ENCODE peak calls at places on chromosome 1, in six cellular contexts. D is AG04449, F is ACHN, W is cardiac muscle cell, Y is NCI-H510A treated with DMSO at 0.1 percent for 48 hours, V is NCI-H524. Z is an unnamed sample.

GRCh38 chr1:112309499-112309898 is 86.5 kb upstream of the CTTNBP2NL start:
- DNase-seq in D (no peak), F (no peak), W (no peak), Y (no peak), V (no peak), Z (no peak)

GRCh38 chr1:205920159-205920558 is 23.1 kb downstream of the SLC26A9 start:
- DNase-seq in D (no peak), F (no peak), W (peak), Y (peak), V (no peak), Z (peak)

GRCh38 chr1:231951399-231951798 is 324.8 kb downstream of the DISC1 start:
- DNase-seq in D (no peak), F (no peak), W (no peak), Y (no peak), V (no peak), Z (peak)

GRCh38 chr1:116982319-116983004 is 19.1 kb upstream of the CD101 start:
- DNase-seq in D (no peak), F (no peak), W (no peak), Y (no peak), V (no peak), Z (no peak)

GRCh38 chr1:241215203-241215602 is 141.8 kb downstream of the RGS7 start:
- DNase-seq in D (no peak), F (no peak), W (no peak), Y (no peak), V (no peak), Z (peak)

GRCh38 chr1:244559561-244559960 is 93.4 kb upstream of the DESI2 start:
- DNase-seq in D (no peak), F (no peak), W (no peak), Y (no peak), V (no peak), Z (no peak)

GRCh38 chr1:206489980-206490534 is 17.3 kb upstream of the RASSF5 start:
- DNase-seq in D (no peak), F (peak), W (peak), Y (peak), V (peak), Z (peak)

GRCh38 chr1:20735581-20736111 is 3.1 kb upstream of the SH2D5 start:
- DNase-seq in D (no peak), F (no peak), W (no peak), Y (peak), V (no peak), Z (no peak)

GRCh38 chr1:185353124-185353523 is 36.1 kb upstream of the IVNS1ABP start:
- DNase-seq in D (no peak), F (no peak), W (no peak), Y (no peak), V (no peak), Z (no peak)

GRCh38 chr1:73998348-73998959 is 199.5 kb downstream of the LRRIQ3 start:
- DNase-seq in D (peak), F (peak), W (peak), Y (peak), V (peak), Z (peak)

GRCh38 chr1:38055398-38055797 is 8.8 kb upstream of the POU3F1 start:
- DNase-seq in D (no peak), F (no peak), W (no peak), Y (no peak), V (no peak), Z (no peak)

GRCh38 chr1:16189003-16189402 is 23.4 kb downstream of the ARHGEF19 start:
- DNase-seq in D (no peak), F (peak), W (no peak), Y (no peak), V (no peak), Z (peak)

GRCh38 chr1:115718011-115718754 is 50.3 kb downstream of the CASQ2 start:
- DNase-seq in D (no peak), F (no peak), W (no peak), Y (no peak), V (no peak), Z (no peak)

GRCh38 chr1:10128081-10128765 is 82.1 kb upstream of the KIF1B start:
- DNase-seq in D (no peak), F (no peak), W (no peak), Y (no peak), V (no peak), Z (no peak)

GRCh38 chr1:152047954-152048640 is 11.3 kb upstream of the S100A11 start:
- DNase-seq in D (peak), F (peak), W (peak), Y (peak), V (no peak), Z (peak)

GRCh38 chr1:213231795-213232231 is 180.8 kb downstream of the RPS6KC1 start:
- DNase-seq in D (no peak), F (no peak), W (no peak), Y (no peak), V (peak), Z (no peak)

GRCh38 chr1:118007391-118007790 is 77.9 kb downstream of the WDR3 start:
- DNase-seq in D (no peak), F (no peak), W (no peak), Y (no peak), V (no peak), Z (no peak)

GRCh38 chr1:92975551-92976232 is 14.4 kb upstream of the DIPK1A start:
- DNase-seq in D (no peak), F (no peak), W (no peak), Y (no peak), V (no peak), Z (no peak)